ENCODE peak calls at places on chromosomes 12 and 14, in six cellular contexts. E is K562, K is HCT116, B is HepG2, V is GM12878, H is H1. X is an unnamed sample.

GRCh38 chr12:52241205-52241842 is 8.3 kb downstream of the KRT7 start:
- DNase-seq in E (no peak), K (no peak), B (no peak), V (no peak), H (no peak), X (no peak)

GRCh38 chr12:124532331-124532750 is 35.1 kb downstream of the NCOR2 start:
- DNase-seq in E (no peak), K (no peak), B (no peak), V (no peak), H (no peak), X (no peak)

GRCh38 chr12:121613424-121613823 is 12.9 kb upstream of the ORAI1 start:
- DNase-seq in E (no peak), K (no peak), B (no peak), V (no peak), H (no peak), X (no peak)

GRCh38 chr12:66379613-66380012 is 77.3 kb downstream of the HELB start:
- DNase-seq in E (no peak), K (no peak), B (no peak), V (no peak), H (no peak), X (no peak)

GRCh38 chr12:47520029-47520428 is 185.8 kb downstream of the RPAP3 start:
- DNase-seq in E (no peak), K (no peak), B (no peak), V (no peak), H (no peak), X (no peak)

GRCh38 chr14:61661471-61661988 is 33.8 kb upstream of the HIF1A start:
- DNase-seq in E (no peak), K (no peak), B (no peak), V (peak; percentile 69), H (no peak), X (no peak)

GRCh38 chr12:23686095-23686494 is 263.4 kb downstream of the SOX5 start:
- DNase-seq in E (no peak), K (no peak), B (no peak), V (no peak), H (no peak), X (no peak)

GRCh38 chr12:116759783-116760581 is 21.9 kb downstream of the RNFT2 start:
- DNase-seq in E (peak; percentile 81), K (peak; percentile 53), B (no peak), V (no peak), H (no peak), X (peak; percentile 77)

GRCh38 chr12:94100254-94100653 is 48.1 kb upstream of the PLXNC1 start:
- DNase-seq in E (peak; percentile 65), K (no peak), B (no peak), V (no peak), H (no peak), X (no peak)

GRCh38 chr14:34536951-34537676 is 2.4 kb downstream of the EAPP start:
- DNase-seq in E (no peak), K (no peak), B (no peak), V (no peak), H (no peak), X (no peak)

GRCh38 chr12:45243963-45244362 is 28.1 kb downstream of the ANO6 start:
- DNase-seq in E (no peak), K (no peak), B (no peak), V (no peak), H (no peak), X (no peak)

GRCh38 chr12:31491819-31492598 is 98.9 kb downstream of the DENND5B start:
- DNase-seq in E (no peak), K (peak; percentile 93), B (peak; percentile 31), V (no peak), H (no peak), X (no peak)

GRCh38 chr12:57380300-57380699 is 50.5 kb downstream of the R3HDM2 start:
- DNase-seq in E (no peak), K (no peak), B (no peak), V (no peak), H (no peak), X (no peak)

GRCh38 chr12:121812320-121812871 is 8.6 kb downstream of the SETD1B start:
- DNase-seq in E (peak; percentile 93), K (no peak), B (no peak), V (no peak), H (no peak), X (peak; percentile 86)

DNA sequence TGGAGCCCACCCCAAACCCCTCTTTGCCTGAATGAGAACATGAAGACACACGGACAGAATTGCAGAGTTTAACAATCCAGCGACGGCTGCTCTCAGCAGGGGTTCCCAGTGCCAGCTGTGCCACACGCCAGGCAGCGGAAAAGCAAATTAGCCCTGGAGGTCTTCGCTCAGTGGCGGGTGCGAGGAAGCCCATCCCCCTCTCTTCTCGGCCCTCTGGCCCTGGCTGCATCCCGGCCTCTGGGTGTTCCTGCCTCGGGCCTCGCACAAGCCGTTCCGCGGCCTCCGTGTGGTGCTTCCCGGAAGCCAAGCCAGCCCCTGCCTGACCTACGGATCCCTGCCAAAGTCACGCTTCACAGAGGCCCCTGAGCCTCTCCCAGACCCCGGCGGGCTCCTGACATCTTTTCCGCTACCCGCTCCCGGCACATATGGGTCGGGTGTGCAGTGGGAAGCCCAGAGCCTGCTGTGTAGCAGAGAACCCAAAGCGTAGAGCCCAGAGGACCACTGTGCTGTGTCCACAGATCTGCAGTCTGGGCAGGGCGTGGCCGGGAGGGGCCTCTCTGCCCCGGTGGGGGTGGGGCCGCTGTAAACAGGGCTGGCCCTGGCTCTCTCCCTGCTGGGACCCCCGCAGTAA is 70.7 kb upstream of the GALNT9 start:
- DNase-seq in E (no peak), K (no peak), B (no peak), V (no peak), H (no peak), X (peak; percentile 22)
- TF ChIP-seq ATF3 in E (no peak), K (no peak), B (no peak), V (no peak), H (no peak), X (no peak)

GRCh38 chr14:93980464-93981201 is 4.3 kb upstream of the ASB2 start:
- DNase-seq in E (no peak), K (no peak), B (no peak), V (no peak), H (no peak), X (no peak)

GRCh38 chr14:93981316-93981715 is 4.9 kb upstream of the ASB2 start:
- DNase-seq in E (no peak), K (no peak), B (no peak), V (no peak), H (no peak), X (no peak)

GRCh38 chr14:93984070-93984469 is 7.7 kb upstream of the ASB2 start:
- DNase-seq in E (no peak), K (no peak), B (no peak), V (no peak), H (no peak), X (no peak)

GRCh38 chr14:93982684-93983007 is 6.3 kb upstream of the ASB2 start:
- DNase-seq in E (no peak), K (no peak), B (no peak), V (no peak), H (no peak), X (no peak)

GRCh38 chr14:93981874-93982683 is 5.7 kb upstream of the ASB2 start:
- DNase-seq in E (no peak), K (no peak), B (no peak), V (no peak), H (no peak), X (no peak)
- TF ChIP-seq SP1 in E (no peak), K (no peak), B (no peak), V (no peak), H (no peak), X (no peak)

GRCh38 chr12:6323995-6324711 is 13.7 kb downstream of the PLEKHG6 start:
- DNase-seq in E (no peak), K (no peak), B (no peak), V (no peak), H (no peak), X (no peak)

GRCh38 chr12:6321905-6322304 is 11.4 kb downstream of the PLEKHG6 start:
- DNase-seq in E (no peak), K (no peak), B (peak; percentile 69), V (no peak), H (no peak), X (no peak)

GRCh38 chr12:6322352-6322751 is 11.9 kb downstream of the PLEKHG6 start:
- DNase-seq in E (no peak), K (no peak), B (no peak), V (no peak), H (no peak), X (no peak)

GRCh38 chr12:6322969-6323339 is 12.5 kb downstream of the PLEKHG6 start:
- DNase-seq in E (no peak), K (no peak), B (no peak), V (no peak), H (no peak), X (no peak)

DNA sequence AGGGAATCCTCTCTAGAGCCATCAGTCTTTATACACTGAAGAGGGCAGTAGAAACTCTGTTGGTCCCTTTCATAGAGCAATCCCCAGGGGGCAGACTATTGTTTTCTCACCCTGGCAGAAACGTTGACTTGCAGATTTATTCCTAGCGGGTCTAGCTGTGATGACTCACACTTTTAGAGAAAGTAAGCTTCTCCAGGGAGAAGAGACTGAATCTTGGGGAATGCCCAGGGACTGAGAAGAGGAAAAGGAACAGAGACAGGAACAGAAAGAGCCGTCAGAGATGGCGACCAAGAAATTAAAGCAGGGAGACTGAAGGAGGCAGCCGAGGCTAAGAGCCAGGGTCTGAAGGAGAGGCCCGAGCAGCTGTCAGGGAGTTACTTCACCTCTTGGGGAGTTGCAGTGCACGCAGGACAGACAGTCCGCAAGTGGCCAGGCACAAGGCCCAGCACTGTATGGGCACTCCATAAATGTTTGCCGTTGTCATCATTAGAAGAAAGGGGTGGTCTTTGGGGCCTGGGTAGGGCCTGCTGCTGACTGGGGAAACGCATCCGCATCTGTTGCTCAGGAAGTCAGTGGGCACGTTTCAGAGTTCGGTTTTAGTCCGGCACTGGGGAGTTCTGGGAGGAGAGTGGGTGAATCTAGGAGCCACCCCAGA is 13.0 kb downstream of the PLEKHG6 start:
- DNase-seq in E (peak; percentile 73), K (peak; percentile 70), B (peak; percentile 78), V (peak; percentile 71), H (peak; percentile 72), X (peak; percentile 45)
- TF ChIP-seq ATF3 in E (no peak), K (no peak), B (no peak), V (no peak), H (peak; percentile 57), X (no peak)

GRCh38 chr14:66487159-66487558 is 988 bp downstream of the CCDC196 start:
- DNase-seq in E (no peak), K (no peak), B (no peak), V (no peak), H (no peak), X (no peak)

GRCh38 chr14:66485910-66486421 is at the start of gene CCDC196:
- DNase-seq in E (no peak), K (no peak), B (no peak), V (no peak), H (no peak), X (no peak)

GRCh38 chr14:66482873-66483272 is 3.3 kb upstream of the CCDC196 start:
- DNase-seq in E (no peak), K (no peak), B (no peak), V (no peak), H (no peak), X (no peak)

GRCh38 chr14:66485029-66485428 is 1.1 kb upstream of the CCDC196 start:
- DNase-seq in E (no peak), K (no peak), B (no peak), V (no peak), H (no peak), X (no peak)

DNA sequence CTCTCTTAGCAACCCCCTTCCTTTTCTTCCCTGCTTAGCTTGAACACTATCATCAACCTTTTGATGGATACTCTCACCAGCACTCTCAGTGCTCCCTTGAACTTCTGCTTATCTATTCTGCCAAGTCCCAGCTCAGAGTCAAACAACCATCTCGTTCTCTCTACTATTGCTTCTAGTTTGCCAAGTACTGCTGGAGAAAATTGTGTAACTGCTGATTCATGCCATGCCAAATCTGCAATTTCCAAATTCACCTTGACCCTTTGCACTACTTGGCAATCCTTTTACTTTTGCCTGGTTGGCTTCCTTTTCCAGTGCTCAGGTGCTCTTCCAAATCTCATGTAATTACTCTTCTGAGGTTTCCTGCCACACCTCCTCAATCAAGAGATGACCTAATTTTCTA is 2.8 kb upstream of the CCDC196 start:
- DNase-seq in E (no peak), K (no peak), B (no peak), V (no peak), H (no peak), X (no peak)
- TF ChIP-seq SP1 in E (no peak), K (no peak), B (no peak), V (no peak), H (no peak), X (no peak)